ENCODE peak calls at places on chromosomes 11 and 22, in five cellular contexts. One of them, this sample, is unnamed.

GRCh38 chr11:65809496-65809895 is 22.6 kb downstream of the OVOL1 start:
- DNase-seq in body of pancreas: no peak
- DNase-seq in ovary: no peak
- DNase-seq in GM12891: no peak
- DNase-seq in NB4: no peak
- DNase-seq in this sample: no peak

GRCh38 chr22:48574776-48575566 is 1252.7 kb downstream of the BRD1 start:
- DNase-seq in body of pancreas: peak; percentile 61
- DNase-seq in ovary: peak; percentile 30
- DNase-seq in GM12891: peak; percentile 79
- DNase-seq in NB4: no peak
- DNase-seq in this sample: no peak

GRCh38 chr11:119709638-119710346 is 19.2 kb downstream of the NECTIN1 start:
- DNase-seq in body of pancreas: no peak
- DNase-seq in ovary: peak; percentile 23
- DNase-seq in GM12891: no peak
- DNase-seq in NB4: peak; percentile 85
- DNase-seq in this sample: no peak

GRCh38 chr11:107769189-107769588 is 57.3 kb upstream of the SLN start:
- DNase-seq in body of pancreas: no peak
- DNase-seq in ovary: no peak
- DNase-seq in GM12891: no peak
- DNase-seq in NB4: no peak
- DNase-seq in this sample: no peak

GRCh38 chr22:46362934-46363515 is 27.5 kb downstream of the TRMU start:
- DNase-seq in body of pancreas: no peak
- DNase-seq in ovary: no peak
- DNase-seq in GM12891: no peak
- DNase-seq in NB4: no peak
- DNase-seq in this sample: no peak

GRCh38 chr11:95134491-95134890 is 44.8 kb downstream of the ENDOD1 start:
- DNase-seq in body of pancreas: no peak
- DNase-seq in ovary: peak; percentile 34
- DNase-seq in GM12891: no peak
- DNase-seq in NB4: no peak
- DNase-seq in this sample: no peak

GRCh38 chr11:1852885-1853284 is at the start of gene LSP1:
- DNase-seq in body of pancreas: no peak
- DNase-seq in ovary: no peak
- DNase-seq in GM12891: peak; percentile 94
- DNase-seq in NB4: peak; percentile 94
- DNase-seq in this sample: no peak

GRCh38 chr11:74011360-74012071 is 2.6 kb upstream of the UCP3 start:
- DNase-seq in body of pancreas: no peak
- DNase-seq in ovary: no peak
- DNase-seq in GM12891: no peak
- DNase-seq in NB4: peak; percentile 65
- DNase-seq in this sample: no peak

GRCh38 chr11:32186118-32186517 is 95.2 kb downstream of the RCN1 start:
- DNase-seq in body of pancreas: no peak
- DNase-seq in ovary: no peak
- DNase-seq in GM12891: no peak
- DNase-seq in NB4: no peak
- DNase-seq in this sample: no peak

GRCh38 chr11:119741369-119742262 is 12.6 kb upstream of the NECTIN1 start:
- DNase-seq in body of pancreas: peak; percentile 39
- DNase-seq in ovary: no peak
- DNase-seq in GM12891: peak; percentile 86
- DNase-seq in NB4: peak; percentile 56
- DNase-seq in this sample: peak; percentile 37

GRCh38 chr22:39658367-39658766 is 87.8 kb downstream of the CACNA1I start:
- DNase-seq in body of pancreas: no peak
- DNase-seq in ovary: no peak
- DNase-seq in GM12891: no peak
- DNase-seq in NB4: peak; percentile 43
- DNase-seq in this sample: no peak

GRCh38 chr22:25745341-25746011 is 3.5 kb downstream of the MYO18B start:
- DNase-seq in body of pancreas: no peak
- DNase-seq in ovary: no peak
- DNase-seq in GM12891: no peak
- DNase-seq in NB4: no peak
- DNase-seq in this sample: peak; percentile 30

GRCh38 chr11:129315781-129316579 is 59.7 kb upstream of the BARX2 start:
- DNase-seq in body of pancreas: peak; percentile 91
- DNase-seq in ovary: no peak
- DNase-seq in GM12891: no peak
- DNase-seq in NB4: no peak
- DNase-seq in this sample: no peak

GRCh38 chr11:130546901-130547694 is 98.7 kb downstream of the ADAMTS15 start:
- DNase-seq in body of pancreas: no peak
- DNase-seq in ovary: no peak
- DNase-seq in GM12891: no peak
- DNase-seq in NB4: no peak
- DNase-seq in this sample: no peak

GRCh38 chr11:3144296-3145205 is 20.6 kb downstream of the OSBPL5 start:
- DNase-seq in body of pancreas: no peak
- DNase-seq in ovary: no peak
- DNase-seq in GM12891: no peak
- DNase-seq in NB4: no peak
- DNase-seq in this sample: no peak

GRCh38 chr22:25448435-25449051 is 115.9 kb upstream of the GRK3 start:
- DNase-seq in body of pancreas: no peak
- DNase-seq in ovary: no peak
- DNase-seq in GM12891: no peak
- DNase-seq in NB4: peak; percentile 25
- DNase-seq in this sample: no peak

GRCh38 chr11:65419460-65419772 is 3.2 kb upstream of the NEAT1 start:
- DNase-seq in body of pancreas: peak; percentile 30
- DNase-seq in ovary: no peak
- DNase-seq in GM12891: no peak
- DNase-seq in NB4: no peak
- DNase-seq in this sample: no peak

GRCh38 chr11:5550440-5551095 is 2.2 kb upstream of the OR52H1 start:
- DNase-seq in body of pancreas: no peak
- DNase-seq in ovary: no peak
- DNase-seq in GM12891: no peak
- DNase-seq in NB4: no peak
- DNase-seq in this sample: peak; percentile 39

GRCh38 chr11:103109818-103110388 is 677 bp downstream of the DYNC2H1 start:
- DNase-seq in body of pancreas: no peak
- DNase-seq in ovary: no peak
- DNase-seq in GM12891: no peak
- DNase-seq in NB4: no peak
- DNase-seq in this sample: no peak

GRCh38 chr11:75785187-75785586 is 16.6 kb downstream of the DGAT2 start:
- DNase-seq in body of pancreas: no peak
- DNase-seq in ovary: no peak
- DNase-seq in GM12891: no peak
- DNase-seq in NB4: no peak
- DNase-seq in this sample: no peak

DNA sequence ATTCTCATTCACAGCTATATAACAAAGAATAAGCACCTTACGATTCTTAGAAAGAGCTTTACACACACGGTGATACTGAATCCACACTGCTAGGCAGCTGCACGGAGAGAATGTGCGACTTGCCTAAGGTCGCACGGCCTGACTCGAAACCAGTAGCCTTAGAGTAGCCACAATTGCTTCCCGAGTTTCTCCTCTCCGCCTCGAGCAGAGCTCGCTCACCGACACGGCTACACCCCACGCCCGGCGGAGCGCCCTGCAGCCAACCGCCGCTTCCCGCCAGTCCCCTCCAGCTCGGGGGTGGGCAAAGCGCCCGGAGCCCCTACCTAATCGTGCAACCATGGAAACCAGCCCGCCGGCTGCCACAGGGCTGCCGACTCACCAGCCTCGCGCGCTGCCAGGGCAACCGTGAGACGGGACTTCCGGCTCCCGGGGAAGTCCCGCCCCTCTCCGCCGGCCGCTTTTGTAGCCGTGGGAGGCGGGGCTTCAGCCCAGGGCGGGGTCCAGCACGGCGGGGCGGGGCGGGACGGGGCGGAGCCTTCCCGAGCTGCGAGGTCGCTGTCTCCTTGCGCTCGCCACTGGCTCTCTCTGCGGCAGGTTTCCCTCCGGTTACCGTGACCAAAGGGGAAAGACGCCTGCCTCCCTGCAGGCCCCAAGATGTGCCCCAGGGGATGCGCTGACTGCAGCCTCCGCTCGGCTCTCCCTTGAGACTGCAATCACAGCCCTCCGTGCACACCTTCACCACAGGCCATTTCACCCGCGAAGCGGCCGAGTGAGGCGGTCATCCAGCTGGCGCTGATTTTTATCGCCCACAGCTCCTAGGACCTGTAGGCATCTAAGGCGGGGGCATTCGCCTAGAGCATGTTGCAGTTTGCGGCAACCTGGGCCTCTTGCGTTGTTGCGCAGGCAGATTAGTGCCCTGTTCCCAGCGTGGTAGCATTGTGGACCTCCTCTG is 1.1 kb downstream of the BSCL2 start:
- DNase-seq in body of pancreas: peak; percentile 97
- DNase-seq in ovary: peak; percentile 96
- DNase-seq in GM12891: peak; percentile 94
- DNase-seq in NB4: peak; percentile 95
- DNase-seq in this sample: peak; percentile 90
- TF ChIP-seq POLR2A in body of pancreas: peak; percentile 73
- TF ChIP-seq POLR2A in ovary: no peak
- TF ChIP-seq POLR2A in GM12891: no peak
- TF ChIP-seq POLR2A in NB4: peak; percentile 59
- TF ChIP-seq POLR2A in this sample: peak; percentile 67

GRCh38 chr11:45917623-45918330 is at the start of gene PEX16:
- DNase-seq in body of pancreas: peak; percentile 99
- DNase-seq in ovary: peak; percentile 98
- DNase-seq in GM12891: peak; percentile 98
- DNase-seq in NB4: peak; percentile 99
- DNase-seq in this sample: peak; percentile 99

GRCh38 chr11:45919806-45920530 is 2.3 kb upstream of the PEX16 start:
- DNase-seq in body of pancreas: peak; percentile 13
- DNase-seq in ovary: peak; percentile 9
- DNase-seq in GM12891: no peak
- DNase-seq in NB4: no peak
- DNase-seq in this sample: no peak

GRCh38 chr11:45919276-45919675 is 1.6 kb upstream of the PEX16 start:
- DNase-seq in body of pancreas: no peak
- DNase-seq in ovary: peak; percentile 16
- DNase-seq in GM12891: no peak
- DNase-seq in NB4: no peak
- DNase-seq in this sample: no peak

GRCh38 chr11:45917286-45917622 is 423 bp downstream of the PEX16 start:
- DNase-seq in body of pancreas: no peak
- DNase-seq in ovary: no peak
- DNase-seq in GM12891: no peak
- DNase-seq in NB4: no peak
- DNase-seq in this sample: no peak

GRCh38 chr11:45918331-45918941 is 759 bp upstream of the PEX16 start:
- DNase-seq in body of pancreas: peak; percentile 86
- DNase-seq in ovary: peak; percentile 81
- DNase-seq in GM12891: no peak
- DNase-seq in NB4: peak; percentile 80
- DNase-seq in this sample: peak; percentile 98
- TF ChIP-seq POLR2A in body of pancreas: peak; percentile 83
- TF ChIP-seq POLR2A in ovary: peak; percentile 80
- TF ChIP-seq POLR2A in GM12891: no peak
- TF ChIP-seq POLR2A in NB4: peak; percentile 63
- TF ChIP-seq POLR2A in this sample: peak; percentile 66

DNA sequence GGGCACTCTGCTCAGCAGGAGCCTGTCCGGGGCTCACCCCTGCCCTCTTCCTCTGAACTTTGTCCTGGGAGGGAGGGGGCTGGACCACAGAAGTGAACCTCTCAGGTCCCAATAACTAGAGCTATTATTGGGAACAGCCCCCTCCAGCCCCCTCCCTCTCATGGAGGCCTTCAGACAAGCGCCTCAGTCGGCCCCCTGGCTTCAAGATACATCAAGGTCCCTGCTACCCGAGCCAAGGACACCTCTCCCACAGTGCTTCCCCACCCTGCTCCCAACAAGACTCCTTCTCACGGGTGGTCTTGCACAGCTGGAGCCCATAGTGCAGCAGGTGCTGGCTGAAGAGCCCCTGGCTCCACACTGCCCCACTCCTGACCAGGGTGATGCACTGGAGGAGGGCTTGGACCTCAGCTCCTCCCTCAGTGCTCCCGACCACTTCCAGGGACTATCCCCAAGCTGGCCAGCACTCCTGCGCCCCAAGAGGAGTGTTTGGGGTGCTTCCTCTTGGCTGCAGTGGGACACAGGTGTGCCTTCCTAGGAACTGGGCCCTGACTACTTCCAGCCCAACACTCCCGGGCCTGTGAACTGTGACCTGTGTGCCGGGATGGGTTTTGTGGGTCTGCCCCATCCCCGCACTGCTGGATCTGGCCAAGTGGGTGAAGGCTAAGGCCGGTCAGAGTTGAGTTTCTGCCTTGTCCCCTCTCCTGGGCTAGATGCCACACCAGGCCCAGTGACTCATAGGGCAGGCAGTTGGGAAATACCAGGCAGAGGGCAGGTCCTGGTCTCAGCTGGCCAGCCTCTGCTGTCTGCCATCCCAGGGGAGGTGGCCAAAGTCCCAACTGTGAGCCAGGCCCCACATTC is 2.2 kb downstream of the PNPLA2 start:
- DNase-seq in body of pancreas: peak; percentile 97
- DNase-seq in ovary: no peak
- DNase-seq in GM12891: no peak
- DNase-seq in NB4: peak; percentile 61
- DNase-seq in this sample: peak; percentile 98
- TF ChIP-seq POLR2A in body of pancreas: peak; percentile 60
- TF ChIP-seq POLR2A in ovary: no peak
- TF ChIP-seq POLR2A in GM12891: no peak
- TF ChIP-seq POLR2A in NB4: no peak
- TF ChIP-seq POLR2A in this sample: no peak

GRCh38 chr11:69296890-69297224 is 2.9 kb downstream of the MYEOV start:
- DNase-seq in body of pancreas: no peak
- DNase-seq in ovary: no peak
- DNase-seq in GM12891: no peak
- DNase-seq in NB4: no peak
- DNase-seq in this sample: no peak
- TF ChIP-seq POLR2A in body of pancreas: no peak
- TF ChIP-seq POLR2A in ovary: no peak
- TF ChIP-seq POLR2A in GM12891: no peak
- TF ChIP-seq POLR2A in NB4: no peak
- TF ChIP-seq POLR2A in this sample: no peak

DNA sequence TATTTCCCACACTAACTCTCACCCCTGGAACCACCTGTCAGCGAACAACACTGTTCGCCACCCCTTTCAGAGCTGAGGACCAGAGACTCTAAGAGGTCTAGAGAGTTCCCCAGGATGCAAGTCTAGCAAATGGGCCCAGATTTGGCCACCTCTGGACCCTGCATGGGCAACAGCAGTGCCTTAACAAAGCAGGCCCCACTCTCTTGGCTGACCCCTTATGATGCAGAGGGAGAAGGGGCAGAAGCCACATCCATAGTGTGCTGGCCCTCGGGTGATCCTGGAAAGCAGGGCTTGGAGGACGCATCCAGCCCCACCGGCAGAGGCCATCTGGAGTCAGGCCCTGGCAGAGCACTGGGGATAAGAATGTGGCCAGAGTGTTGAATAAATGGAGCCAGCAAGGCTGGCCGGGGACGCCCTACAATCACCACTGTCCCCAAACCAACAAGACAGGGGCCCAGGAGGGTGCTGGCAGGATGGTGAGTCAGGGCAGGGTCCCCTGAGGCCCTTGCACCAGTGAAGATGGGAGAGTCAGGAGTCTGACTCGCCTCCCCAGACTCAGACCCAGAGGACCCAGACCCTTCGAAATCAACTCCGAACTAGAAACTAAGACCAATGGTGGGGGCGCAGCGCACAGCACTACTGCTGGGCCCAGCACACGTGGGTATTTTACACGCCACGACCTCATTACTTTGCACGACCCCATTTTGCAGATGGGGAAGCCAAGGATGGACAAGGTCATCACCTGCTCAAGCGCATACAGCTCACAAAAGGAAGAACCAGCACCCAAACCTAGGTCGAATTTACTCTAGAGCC is 6.5 kb downstream of the CSNK1E start:
- DNase-seq in body of pancreas: no peak
- DNase-seq in ovary: no peak
- DNase-seq in GM12891: no peak
- DNase-seq in NB4: peak; percentile 83
- DNase-seq in this sample: no peak
- TF ChIP-seq POLR2A in body of pancreas: no peak
- TF ChIP-seq POLR2A in ovary: no peak
- TF ChIP-seq POLR2A in GM12891: no peak
- TF ChIP-seq POLR2A in NB4: no peak
- TF ChIP-seq POLR2A in this sample: no peak

This sample was measured in H54.